ENCODE peak calls at places on chromosomes 2 and 18, in six cellular contexts. W is HCT116, T is GM12878, A is H1, N is K562, E is HepG2. J is an unnamed sample.

GRCh38 chr2:119028327-119029174 is 86.6 kb downstream of the MARCO start:
- DNase-seq in N (peak), W (peak), E (peak), T (no peak), A (peak), J (peak)

GRCh38 chr2:149747456-149747855 is 159.9 kb upstream of the MMADHC start:
- DNase-seq in A (no peak), N (no peak), E (no peak), T (no peak), W (no peak), J (no peak)

GRCh38 chr2:53028259-53028658 is 739.3 kb upstream of the CHAC2 start:
- DNase-seq in A (no peak), N (no peak), E (no peak), W (no peak), T (no peak), J (no peak)

GRCh38 chr2:37645363-37645762 is 26.1 kb downstream of the CDC42EP3 start:
- DNase-seq in A (no peak), N (no peak), E (no peak), W (no peak), T (no peak), J (no peak)

GRCh38 chr2:163800889-163801498 is 65.2 kb upstream of the FIGN start:
- DNase-seq in N (no peak), E (no peak), T (no peak), W (no peak), A (no peak), J (no peak)

GRCh38 chr2:233482616-233483015 is 84.0 kb downstream of the USP40 start:
- DNase-seq in W (no peak), A (no peak), N (no peak), T (no peak), E (no peak), J (no peak)

GRCh38 chr2:53018830-53019425 is 748.7 kb upstream of the CHAC2 start:
- DNase-seq in E (no peak), T (no peak), A (no peak), N (no peak), W (no peak), J (no peak)

GRCh38 chr2:232960862-232961261 is 52.2 kb downstream of the NGEF start:
- DNase-seq in A (no peak), W (no peak), T (no peak), E (no peak), N (no peak), J (no peak)

GRCh38 chr2:225117061-225117716 is 74.9 kb upstream of the DOCK10 start:
- DNase-seq in T (no peak), A (no peak), W (no peak), N (no peak), E (no peak), J (no peak)

GRCh38 chr2:120824246-120824645 is 88.6 kb downstream of the GLI2 start:
- DNase-seq in W (no peak), T (no peak), N (no peak), A (no peak), E (no peak), J (no peak)

GRCh38 chr18:25646971-25647370 is 295.0 kb upstream of the ZNF521 start:
- DNase-seq in W (no peak), T (no peak), E (no peak), N (no peak), A (no peak), J (no peak)

GRCh38 chr2:31205613-31206012 is 11.7 kb downstream of the CAPN14 start:
- DNase-seq in E (no peak), W (no peak), N (no peak), A (no peak), T (no peak), J (no peak)

GRCh38 chr18:34976084-34976483 is 65.1 kb upstream of the MAPRE2 start:
- DNase-seq in A (no peak), W (no peak), T (no peak), N (no peak), E (no peak), J (no peak)

GRCh38 chr2:237978058-237978712 is 11.4 kb downstream of the UBE2F start:
- DNase-seq in N (peak), A (no peak), T (no peak), W (no peak), E (no peak), J (no peak)

GRCh38 chr18:2336993-2337392 is 234.3 kb downstream of the METTL4 start:
- DNase-seq in A (no peak), T (no peak), N (no peak), E (no peak), W (no peak), J (no peak)

GRCh38 chr2:38074047-38074774 is 1.7 kb downstream of the CYP1B1 start:
- DNase-seq in W (no peak), N (no peak), E (no peak), T (no peak), A (peak), J (peak)

GRCh38 chr2:226877491-226877890 is 41.6 kb downstream of the RHBDD1 start:
- DNase-seq in A (no peak), T (no peak), N (no peak), E (no peak), W (no peak), J (no peak)

GRCh38 chr18:79069792-79070151 is 578 bp downstream of the ATP9B start:
- DNase-seq in N (no peak), A (no peak), E (no peak), W (no peak), T (no peak), J (no peak)

GRCh38 chr2:200405599-200406298 is 99.3 kb downstream of the SPATS2L start:
- DNase-seq in N (peak), E (peak), A (no peak), W (peak), T (no peak), J (no peak)

GRCh38 chr18:3526421-3527354 is 76.7 kb downstream of the TGIF1 start:
- DNase-seq in W (no peak), T (peak), E (peak), N (peak), A (no peak), J (no peak)

GRCh38 chr2:26905341-26906198 is 57.6 kb downstream of the DPYSL5 start:
- DNase-seq in N (no peak), A (no peak), T (no peak), W (no peak), E (no peak), J (no peak)

GRCh38 chr2:196587739-196588138 is 51.8 kb upstream of the CCDC150 start:
- DNase-seq in A (no peak), W (no peak), N (no peak), T (no peak), E (no peak), J (no peak)

GRCh38 chr2:196586511-196586991 is 53.0 kb upstream of the CCDC150 start:
- DNase-seq in A (no peak), E (no peak), T (no peak), W (no peak), N (no peak), J (no peak)

GRCh38 chr2:196589429-196589828 is 50.1 kb upstream of the CCDC150 start:
- DNase-seq in T (no peak), W (no peak), N (no peak), E (no peak), A (no peak), J (no peak)

GRCh38 chr2:196584903-196585302 is 54.6 kb upstream of the CCDC150 start:
- DNase-seq in W (no peak), E (no peak), A (no peak), N (no peak), T (no peak), J (no peak)

DNA sequence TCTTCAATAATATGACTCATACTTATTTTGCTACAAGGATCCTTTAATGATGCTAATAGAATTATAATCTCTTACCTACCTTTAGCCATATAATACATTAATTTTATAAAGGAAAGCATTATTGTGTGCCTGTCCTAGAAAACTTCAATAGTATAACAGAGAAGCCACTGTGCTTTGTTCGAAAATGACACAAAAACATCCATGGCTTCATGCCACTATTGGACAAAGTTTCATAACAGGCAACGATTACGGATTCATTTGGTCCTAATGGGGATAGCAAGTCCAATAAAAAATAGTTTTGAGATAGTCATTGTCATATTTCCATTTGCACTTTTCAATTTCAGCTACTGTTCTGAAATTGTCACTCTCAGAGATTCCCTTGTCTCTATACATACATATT is 52.5 kb upstream of the CCDC150 start:
- DNase-seq in E (no peak), T (no peak), N (no peak), W (no peak), A (no peak), J (no peak)
- TF ChIP-seq ATF3 in E (no peak), T (no peak), N (no peak), W (no peak), A (no peak), J (no peak)

GRCh38 chr2:161004379-161004778 is 155.8 kb upstream of the TANK start:
- DNase-seq in A (no peak), E (no peak), N (no peak), W (peak), T (no peak), J (no peak)
- TF ChIP-seq ATF3 in A (no peak), E (no peak), N (no peak), W (no peak), T (no peak), J (no peak)

GRCh38 chr2:43848174-43848573 is 9.4 kb downstream of the ABCG8 start:
- DNase-seq in T (no peak), W (peak), E (no peak), A (peak), N (peak), J (no peak)
- TF ChIP-seq ATF3 in T (no peak), W (no peak), E (no peak), A (no peak), N (no peak), J (no peak)

GRCh38 chr18:14189858-14190257 is 57.6 kb upstream of the ZNF519 start:
- DNase-seq in E (peak), A (no peak), N (no peak), W (peak), T (no peak), J (no peak)
- TF ChIP-seq ATF3 in E (peak), A (no peak), N (no peak), W (no peak), T (no peak), J (no peak)

DNA sequence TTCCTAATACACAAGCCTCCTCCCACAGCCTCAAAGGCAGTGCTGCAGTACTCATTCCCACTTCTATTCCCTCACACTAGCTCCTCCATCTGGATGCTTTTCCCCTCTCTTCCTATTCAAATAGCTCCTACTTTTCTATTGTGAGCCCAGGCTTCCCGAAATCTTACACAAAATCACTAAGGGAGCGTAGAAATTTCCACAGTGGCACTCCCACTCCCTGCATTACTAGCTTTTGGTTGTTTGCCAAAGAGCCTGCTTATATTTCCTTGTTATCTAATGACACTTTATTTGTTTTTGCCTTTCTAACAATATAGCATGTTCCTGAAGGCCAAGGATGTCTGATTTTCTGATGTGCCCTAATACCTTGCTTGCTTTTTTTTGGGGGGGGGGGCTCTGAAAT is 10.9 kb downstream of the EPAS1 start:
- DNase-seq in W (no peak), N (no peak), T (no peak), E (no peak), A (no peak), J (no peak)
- TF ChIP-seq ATF3 in W (no peak), N (no peak), T (no peak), E (no peak), A (no peak), J (no peak)

GRCh38 chr18:55069497-55069896 is 110.2 kb upstream of the CCDC68 start:
- DNase-seq in W (no peak), E (no peak), A (no peak), T (peak), N (no peak), J (no peak)

GRCh38 chr18:55064073-55064472 is 104.8 kb upstream of the CCDC68 start:
- DNase-seq in T (no peak), A (no peak), W (no peak), E (no peak), N (no peak), J (no peak)

DNA sequence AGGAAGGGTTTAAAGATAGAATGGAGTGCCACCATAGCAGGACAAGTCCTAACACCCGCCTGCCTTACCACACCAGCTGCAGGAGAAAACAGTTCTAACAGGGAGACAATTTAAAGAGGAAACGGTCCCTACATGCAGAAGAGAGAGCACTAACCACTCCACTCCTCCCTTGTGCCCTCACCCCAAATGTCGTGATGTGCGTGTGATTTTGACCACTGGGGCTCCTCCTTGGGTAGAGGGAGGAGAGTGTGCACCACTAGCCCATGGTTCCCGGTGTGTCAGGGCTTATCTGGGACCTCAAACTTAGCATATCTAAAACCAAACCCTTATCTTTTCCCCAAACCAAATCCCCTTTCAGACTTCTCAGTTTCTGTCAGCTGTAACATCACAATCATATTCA is 105.5 kb upstream of the CCDC68 start:
- DNase-seq in W (no peak), N (no peak), T (peak), A (no peak), E (no peak), J (no peak)
- TF ChIP-seq ATF3 in W (no peak), N (no peak), T (no peak), A (no peak), E (no peak), J (no peak)